ENCODE peak calls at places on chromosome 7, in four cellular contexts. H is HepG2, N is A549, W is K562. Y is an unnamed sample.

GRCh38 chr7:158931899-158932298 is 75.5 kb downstream of the DYNC2I1 start:
- DNase-seq in H (no peak), N (no peak), W (no peak), Y (no peak)

GRCh38 chr7:5681423-5681822 is 100.0 kb downstream of the RNF216 start:
- DNase-seq in H (no peak), N (no peak), W (no peak), Y (no peak)

GRCh38 chr7:139340808-139341057 is 404 bp upstream of the FMC1 start:
- DNase-seq in H (no peak), N (no peak), W (no peak), Y (no peak)

GRCh38 chr7:37775921-37776320 is 72.5 kb upstream of the NME8 start:
- DNase-seq in H (no peak), N (no peak), W (no peak), Y (no peak)

GRCh38 chr7:1193593-1194424 is 33.8 kb upstream of the ZFAND2A start:
- DNase-seq in H (no peak), N (peak; percentile 65), W (no peak), Y (peak; percentile 63)

GRCh38 chr7:92657391-92657790 is 67.2 kb upstream of the FAM133B start:
- DNase-seq in H (no peak), N (no peak), W (no peak), Y (no peak)

GRCh38 chr7:79452495-79453265 is 787 bp downstream of the MAGI2 start:
- DNase-seq in H (peak; percentile 60), N (peak; percentile 15), W (no peak), Y (peak; percentile 20)

GRCh38 chr7:16615234-16615633 is 30.3 kb downstream of the ANKMY2 start:
- DNase-seq in H (no peak), N (no peak), W (no peak), Y (no peak)

GRCh38 chr7:30800785-30801252 is 29.6 kb downstream of the MINDY4 start:
- DNase-seq in H (peak; percentile 34), N (peak; percentile 79), W (peak; percentile 62), Y (peak; percentile 55)

GRCh38 chr7:79386688-79387422 is 66.6 kb downstream of the MAGI2 start:
- DNase-seq in H (no peak), N (no peak), W (no peak), Y (no peak)

GRCh38 chr7:93719546-93719945 is 145.0 kb upstream of the CALCR start:
- DNase-seq in H (no peak), N (no peak), W (no peak), Y (no peak)

GRCh38 chr7:80834105-80834410 is 84.8 kb downstream of the SEMA3C start:
- DNase-seq in H (no peak), N (no peak), W (no peak), Y (no peak)

GRCh38 chr7:87202705-87203104 is 16.8 kb downstream of the TMEM243 start:
- DNase-seq in H (no peak), N (no peak), W (no peak), Y (no peak)

GRCh38 chr7:99109108-99110051 is 34.5 kb downstream of the SMURF1 start:
- DNase-seq in H (peak; percentile 87), N (no peak), W (no peak), Y (no peak)

GRCh38 chr7:116521046-116521664 is 3.7 kb upstream of the CAV1 start:
- DNase-seq in H (no peak), N (no peak), W (no peak), Y (no peak)

GRCh38 chr7:78146546-78146945 is 348.0 kb downstream of the PHTF2 start:
- DNase-seq in H (no peak), N (no peak), W (no peak), Y (no peak)

GRCh38 chr7:1418505-1419309 is 40.6 kb downstream of the MICALL2 start:
- DNase-seq in H (peak; percentile 28), N (peak; percentile 52), W (peak; percentile 94), Y (peak; percentile 79)

GRCh38 chr7:110718514-110719205 is 372.3 kb upstream of the LRRN3 start:
- DNase-seq in H (no peak), N (no peak), W (no peak), Y (no peak)

GRCh38 chr7:3243680-3244079 is 57.4 kb upstream of the SDK1 start:
- DNase-seq in H (no peak), N (no peak), W (no peak), Y (no peak)

GRCh38 chr7:1444214-1444924 is 14.9 kb downstream of the MICALL2 start:
- DNase-seq in H (no peak), N (no peak), W (no peak), Y (no peak)

GRCh38 chr7:106643189-106643588 is 17.8 kb downstream of the CCDC71L start:
- DNase-seq in H (no peak), N (no peak), W (no peak), Y (no peak)

GRCh38 chr7:29139191-29139590 is 7.1 kb downstream of the CPVL start:
- DNase-seq in H (no peak), N (no peak), W (no peak), Y (no peak)

GRCh38 chr7:29139796-29140195 is 6.5 kb downstream of the CPVL start:
- DNase-seq in H (no peak), N (no peak), W (no peak), Y (no peak)

GRCh38 chr7:29138588-29138987 is 7.7 kb downstream of the CPVL start:
- DNase-seq in H (no peak), N (no peak), W (no peak), Y (no peak)

GRCh38 chr7:29141981-29142380 is 4.4 kb downstream of the CPVL start:
- DNase-seq in H (no peak), N (no peak), W (no peak), Y (no peak)

GRCh38 chr7:29140873-29141468 is 5.4 kb downstream of the CPVL start:
- DNase-seq in H (peak; percentile 90), N (no peak), W (no peak), Y (no peak)
- TF ChIP-seq NR3C1 in H (no peak), N (no peak), W (no peak), Y (no peak)

DNA sequence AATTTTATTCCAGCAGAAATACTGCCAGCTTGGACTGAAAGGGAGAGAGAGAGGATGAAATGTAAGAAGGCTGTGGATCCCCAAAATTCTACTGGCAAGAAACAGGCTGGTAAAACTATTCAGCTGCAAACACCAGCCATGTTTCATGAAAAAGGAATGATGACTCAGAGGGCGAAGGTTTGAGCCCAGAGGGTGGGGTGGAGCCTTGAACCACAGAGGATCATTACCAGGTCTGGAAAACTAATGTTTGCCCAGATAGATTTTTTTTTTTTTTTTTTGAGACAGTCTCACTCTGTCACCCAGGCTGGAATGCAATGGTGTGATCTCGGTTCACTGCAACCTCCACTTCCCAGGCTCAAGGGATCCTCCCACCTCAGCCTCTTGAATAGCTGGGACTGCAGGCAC is 41.7 kb upstream of the NRF1 start:
- DNase-seq in H (peak; percentile 89), N (peak; percentile 82), W (no peak), Y (no peak)
- TF ChIP-seq NR3C1 in H (no peak), N (no peak), W (no peak), Y (no peak)

GRCh38 chr7:155071916-155072315 is 1.8 kb downstream of the HTR5A start:
- DNase-seq in H (no peak), N (no peak), W (no peak), Y (no peak)

GRCh38 chr7:155062431-155062830 is 7.7 kb upstream of the HTR5A start:
- DNase-seq in H (no peak), N (no peak), W (no peak), Y (no peak)

GRCh38 chr7:155069992-155070827 is at the start of gene HTR5A:
- DNase-seq in H (peak; percentile 48), N (peak; percentile 78), W (peak; percentile 97), Y (peak; percentile 96)

GRCh38 chr7:155071121-155071651 is 1.1 kb downstream of the HTR5A start:
- DNase-seq in H (no peak), N (no peak), W (no peak), Y (no peak)

DNA sequence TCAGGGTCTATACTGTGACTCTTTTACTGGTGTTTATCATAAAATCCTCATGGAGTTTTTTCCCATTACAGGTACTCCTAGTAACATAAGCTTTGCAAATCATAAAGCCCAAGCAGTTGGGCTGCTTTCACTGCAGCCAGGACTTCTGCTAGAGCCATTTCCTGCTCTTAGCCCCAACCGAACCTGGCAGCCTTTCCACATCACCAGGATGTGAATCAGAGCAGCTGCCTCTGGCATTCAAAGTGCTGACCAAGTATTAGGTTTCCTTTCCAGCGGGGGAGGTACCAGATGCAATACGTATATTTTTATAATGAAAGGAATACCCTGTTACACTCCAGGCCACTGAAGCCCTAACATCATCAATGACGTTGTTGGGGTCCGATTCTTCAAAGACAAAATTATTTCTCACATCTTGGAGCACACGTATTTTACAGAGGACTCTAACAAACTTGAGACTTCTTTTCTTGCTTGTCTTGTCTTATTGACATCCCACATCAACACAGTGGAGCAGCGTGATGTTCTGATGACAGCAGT is 3.6 kb upstream of the HTR5A start:
- DNase-seq in H (no peak), N (no peak), W (no peak), Y (no peak)
- TF ChIP-seq NR3C1 in H (no peak), N (no peak), W (no peak), Y (no peak)

GRCh38 chr7:151710121-151710640 is 166.7 kb downstream of the PRKAG2 start:
- DNase-seq in H (no peak), N (no peak), W (no peak), Y (no peak)
- TF ChIP-seq NR3C1 in H (no peak), N (no peak), W (no peak), Y (no peak)

GRCh38 chr7:118151671-118152070 is 32.3 kb upstream of the LSM8 start:
- DNase-seq in H (no peak), N (no peak), W (no peak), Y (no peak)

GRCh38 chr7:118152632-118153031 is 31.3 kb upstream of the LSM8 start:
- DNase-seq in H (no peak), N (no peak), W (no peak), Y (no peak)

GRCh38 chr7:118149394-118149793 is 34.6 kb upstream of the LSM8 start:
- DNase-seq in H (no peak), N (no peak), W (no peak), Y (no peak)

GRCh38 chr7:118152149-118152548 is 31.8 kb upstream of the LSM8 start:
- DNase-seq in H (no peak), N (no peak), W (no peak), Y (no peak)

DNA sequence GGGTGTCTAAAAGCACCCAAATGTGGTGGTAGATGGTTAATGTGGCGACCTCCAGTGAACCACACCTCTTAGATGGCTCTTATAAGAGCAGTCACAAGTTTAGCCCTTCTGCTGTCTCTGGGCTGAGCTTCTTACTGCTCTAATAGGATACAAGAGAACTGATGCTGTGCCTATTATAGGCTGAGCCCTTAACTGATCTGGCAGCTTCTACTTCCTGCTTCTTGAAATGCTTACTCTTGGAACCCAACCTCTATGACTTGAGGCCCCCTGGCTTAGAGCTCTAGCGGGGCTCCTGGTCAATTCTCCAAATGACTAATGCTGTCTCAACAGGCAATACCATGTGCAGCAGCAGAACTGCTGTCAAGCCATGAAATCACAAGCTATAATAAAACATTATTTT is 35.0 kb upstream of the LSM8 start:
- DNase-seq in H (no peak), N (no peak), W (no peak), Y (no peak)
- TF ChIP-seq NR3C1 in H (no peak), N (no peak), W (no peak), Y (no peak)

Y was measured in WTC11.